ENCODE peak calls at places on chromosomes 13 and 19, in five cellular contexts. One of them, this sample, is unnamed.

GRCh38 chr19:2357279-2358206 is 2.5 kb upstream of the TMPRSS9 start:
- DNase-seq in OCI-M1: no peak
- DNase-seq in NCI-H510A: no peak
- DNase-seq in renal cortical epithelial cell: no peak
- DNase-seq in lung: no peak
- DNase-seq in this sample: no peak

GRCh38 chr13:28531195-28531955 is 36.4 kb upstream of the FLT1 start:
- DNase-seq in OCI-M1: no peak
- DNase-seq in NCI-H510A: no peak
- DNase-seq in renal cortical epithelial cell: peak; percentile 6
- DNase-seq in lung: no peak
- DNase-seq in this sample: peak; percentile 21

GRCh38 chr19:49854861-49855263 is 3.9 kb downstream of the PTOV1 start:
- DNase-seq in OCI-M1: no peak
- DNase-seq in NCI-H510A: no peak
- DNase-seq in renal cortical epithelial cell: no peak
- DNase-seq in lung: no peak
- DNase-seq in this sample: no peak

GRCh38 chr19:453606-454005 is 7.2 kb downstream of the SHC2 start:
- DNase-seq in OCI-M1: no peak
- DNase-seq in NCI-H510A: no peak
- DNase-seq in renal cortical epithelial cell: no peak
- DNase-seq in lung: no peak
- DNase-seq in this sample: no peak

GRCh38 chr13:48739346-48740037 is 85.8 kb downstream of the CYSLTR2 start:
- DNase-seq in OCI-M1: peak; percentile 83
- DNase-seq in NCI-H510A: no peak
- DNase-seq in renal cortical epithelial cell: no peak
- DNase-seq in lung: no peak
- DNase-seq in this sample: no peak

GRCh38 chr19:3656747-3657394 is 30.3 kb upstream of the CACTIN start:
- DNase-seq in OCI-M1: no peak
- DNase-seq in NCI-H510A: no peak
- DNase-seq in renal cortical epithelial cell: no peak
- DNase-seq in lung: no peak
- DNase-seq in this sample: no peak

GRCh38 chr13:30991922-30992321 is 59.5 kb downstream of the TEX26 start:
- DNase-seq in OCI-M1: no peak
- DNase-seq in NCI-H510A: no peak
- DNase-seq in renal cortical epithelial cell: no peak
- DNase-seq in lung: peak; percentile 41
- DNase-seq in this sample: no peak

GRCh38 chr19:21571316-21571715 is 65.9 kb downstream of the ZNF429 start:
- DNase-seq in OCI-M1: peak; percentile 76
- DNase-seq in NCI-H510A: no peak
- DNase-seq in renal cortical epithelial cell: no peak
- DNase-seq in lung: no peak
- DNase-seq in this sample: no peak

GRCh38 chr13:106610511-106610910 is 42.6 kb upstream of the ARGLU1 start:
- DNase-seq in OCI-M1: no peak
- DNase-seq in NCI-H510A: no peak
- DNase-seq in renal cortical epithelial cell: peak; percentile 31
- DNase-seq in lung: no peak
- DNase-seq in this sample: peak; percentile 16

GRCh38 chr13:30978981-30979956 is 46.8 kb downstream of the TEX26 start:
- DNase-seq in OCI-M1: peak; percentile 12
- DNase-seq in NCI-H510A: no peak
- DNase-seq in renal cortical epithelial cell: no peak
- DNase-seq in lung: no peak
- DNase-seq in this sample: no peak

GRCh38 chr13:107778094-107778493 is 437.2 kb downstream of the LIG4 start:
- DNase-seq in OCI-M1: no peak
- DNase-seq in NCI-H510A: no peak
- DNase-seq in renal cortical epithelial cell: no peak
- DNase-seq in lung: no peak
- DNase-seq in this sample: no peak

GRCh38 chr13:107742544-107742943 is 472.8 kb downstream of the LIG4 start:
- DNase-seq in OCI-M1: no peak
- DNase-seq in NCI-H510A: no peak
- DNase-seq in renal cortical epithelial cell: no peak
- DNase-seq in lung: no peak
- DNase-seq in this sample: no peak

GRCh38 chr13:27600712-27601111 is 19.6 kb downstream of the LNX2 start:
- DNase-seq in OCI-M1: peak; percentile 79
- DNase-seq in NCI-H510A: no peak
- DNase-seq in renal cortical epithelial cell: no peak
- DNase-seq in lung: no peak
- DNase-seq in this sample: no peak

GRCh38 chr19:6044056-6044805 is 66.1 kb downstream of the RFX2 start:
- DNase-seq in OCI-M1: no peak
- DNase-seq in NCI-H510A: no peak
- DNase-seq in renal cortical epithelial cell: no peak
- DNase-seq in lung: no peak
- DNase-seq in this sample: no peak

GRCh38 chr13:98221234-98221633 is 44.2 kb upstream of the RNF113B start:
- DNase-seq in OCI-M1: no peak
- DNase-seq in NCI-H510A: no peak
- DNase-seq in renal cortical epithelial cell: no peak
- DNase-seq in lung: no peak
- DNase-seq in this sample: no peak

GRCh38 chr13:73142091-73142490 is 83.3 kb downstream of the KLF5 start:
- DNase-seq in OCI-M1: peak; percentile 11
- DNase-seq in NCI-H510A: no peak
- DNase-seq in renal cortical epithelial cell: peak; percentile 50
- DNase-seq in lung: no peak
- DNase-seq in this sample: no peak